ENCODE peak calls at places on chromosome 11, in seven cellular contexts. One of them, this sample, is unnamed.

GRCh38 chr11:126054882-126055281 is 7.8 kb downstream of the CDON start:
- DNase-seq in endodermal cell: no peak
- DNase-seq in CD4-positive, alpha-beta T cell: no peak
- DNase-seq in SJCRH30: no peak
- DNase-seq in upper lobe of right lung: no peak
- DNase-seq in CD4-positive, alpha-beta memory T cell: no peak
- DNase-seq in esophagus squamous epithelium: no peak
- DNase-seq in this sample: no peak

GRCh38 chr11:36257351-36257750 is 31.9 kb downstream of the COMMD9 start:
- DNase-seq in endodermal cell: no peak
- DNase-seq in CD4-positive, alpha-beta memory T cell: no peak
- DNase-seq in esophagus squamous epithelium: no peak
- DNase-seq in CD4-positive, alpha-beta T cell: no peak
- DNase-seq in upper lobe of right lung: no peak
- DNase-seq in SJCRH30: no peak
- DNase-seq in this sample: no peak

GRCh38 chr11:43644626-43645299 is 35.8 kb upstream of the HSD17B12 start:
- DNase-seq in upper lobe of right lung: no peak
- DNase-seq in endodermal cell: no peak
- DNase-seq in SJCRH30: no peak
- DNase-seq in esophagus squamous epithelium: no peak
- DNase-seq in CD4-positive, alpha-beta T cell: no peak
- DNase-seq in CD4-positive, alpha-beta memory T cell: no peak
- DNase-seq in this sample: no peak

GRCh38 chr11:22920939-22921565 is 60.8 kb upstream of the CCDC179 start:
- DNase-seq in CD4-positive, alpha-beta T cell: no peak
- DNase-seq in esophagus squamous epithelium: no peak
- DNase-seq in CD4-positive, alpha-beta memory T cell: no peak
- DNase-seq in endodermal cell: peak; percentile 72
- DNase-seq in upper lobe of right lung: no peak
- DNase-seq in SJCRH30: peak; percentile 10
- DNase-seq in this sample: no peak

GRCh38 chr11:67662806-67663514 is 11.5 kb downstream of the ALDH3B2 start:
- DNase-seq in upper lobe of right lung: peak; percentile 56
- DNase-seq in endodermal cell: peak; percentile 43
- DNase-seq in SJCRH30: no peak
- DNase-seq in CD4-positive, alpha-beta memory T cell: no peak
- DNase-seq in CD4-positive, alpha-beta T cell: no peak
- DNase-seq in esophagus squamous epithelium: no peak
- DNase-seq in this sample: no peak

GRCh38 chr11:83543918-83544491 is 257.8 kb upstream of the CCDC90B start:
- DNase-seq in CD4-positive, alpha-beta memory T cell: no peak
- DNase-seq in endodermal cell: no peak
- DNase-seq in upper lobe of right lung: no peak
- DNase-seq in SJCRH30: no peak
- DNase-seq in CD4-positive, alpha-beta T cell: no peak
- DNase-seq in esophagus squamous epithelium: no peak
- DNase-seq in this sample: no peak

GRCh38 chr11:113773092-113773415 is 438 bp downstream of the ZW10 start:
- DNase-seq in esophagus squamous epithelium: no peak
- DNase-seq in CD4-positive, alpha-beta T cell: no peak
- DNase-seq in SJCRH30: peak; percentile 44
- DNase-seq in upper lobe of right lung: no peak
- DNase-seq in CD4-positive, alpha-beta memory T cell: no peak
- DNase-seq in endodermal cell: no peak
- DNase-seq in this sample: no peak

GRCh38 chr11:5476184-5476819 is 12.2 kb upstream of the OR52D1 start:
- DNase-seq in CD4-positive, alpha-beta T cell: peak; percentile 14
- DNase-seq in endodermal cell: peak; percentile 79
- DNase-seq in upper lobe of right lung: no peak
- DNase-seq in esophagus squamous epithelium: no peak
- DNase-seq in SJCRH30: peak; percentile 22
- DNase-seq in CD4-positive, alpha-beta memory T cell: peak; percentile 23
- DNase-seq in this sample: no peak

GRCh38 chr11:110148775-110149744 is 55.9 kb downstream of the ZC3H12C start:
- DNase-seq in upper lobe of right lung: no peak
- DNase-seq in CD4-positive, alpha-beta memory T cell: no peak
- DNase-seq in endodermal cell: no peak
- DNase-seq in SJCRH30: no peak
- DNase-seq in esophagus squamous epithelium: no peak
- DNase-seq in CD4-positive, alpha-beta T cell: no peak
- DNase-seq in this sample: no peak

GRCh38 chr11:31000412-31000811 is 369.1 kb downstream of the DCDC1 start:
- DNase-seq in endodermal cell: no peak
- DNase-seq in CD4-positive, alpha-beta T cell: no peak
- DNase-seq in CD4-positive, alpha-beta memory T cell: no peak
- DNase-seq in esophagus squamous epithelium: no peak
- DNase-seq in SJCRH30: no peak
- DNase-seq in upper lobe of right lung: no peak
- DNase-seq in this sample: no peak

GRCh38 chr11:102577182-102577581 is 46.6 kb upstream of the MMP7 start:
- DNase-seq in CD4-positive, alpha-beta T cell: no peak
- DNase-seq in CD4-positive, alpha-beta memory T cell: no peak
- DNase-seq in endodermal cell: no peak
- DNase-seq in esophagus squamous epithelium: no peak
- DNase-seq in upper lobe of right lung: no peak
- DNase-seq in SJCRH30: no peak
- DNase-seq in this sample: no peak

GRCh38 chr11:73140213-73141030 is 1.7 kb downstream of the FCHSD2 start:
- DNase-seq in upper lobe of right lung: no peak
- DNase-seq in esophagus squamous epithelium: no peak
- DNase-seq in endodermal cell: peak; percentile 73
- DNase-seq in CD4-positive, alpha-beta T cell: no peak
- DNase-seq in SJCRH30: peak; percentile 37
- DNase-seq in CD4-positive, alpha-beta memory T cell: no peak
- DNase-seq in this sample: no peak

GRCh38 chr11:100709233-100709999 is 22.3 kb downstream of the ARHGAP42 start:
- DNase-seq in CD4-positive, alpha-beta T cell: no peak
- DNase-seq in esophagus squamous epithelium: no peak
- DNase-seq in CD4-positive, alpha-beta memory T cell: no peak
- DNase-seq in endodermal cell: no peak
- DNase-seq in upper lobe of right lung: no peak
- DNase-seq in SJCRH30: no peak
- DNase-seq in this sample: no peak

GRCh38 chr11:4610258-4610935 is 2.4 kb upstream of the TRIM68 start:
- DNase-seq in CD4-positive, alpha-beta T cell: no peak
- DNase-seq in upper lobe of right lung: no peak
- DNase-seq in SJCRH30: no peak
- DNase-seq in CD4-positive, alpha-beta memory T cell: peak; percentile 27
- DNase-seq in esophagus squamous epithelium: no peak
- DNase-seq in endodermal cell: no peak
- DNase-seq in this sample: no peak

GRCh38 chr11:120942701-120943100 is 81.2 kb upstream of the TBCEL start:
- DNase-seq in esophagus squamous epithelium: no peak
- DNase-seq in SJCRH30: no peak
- DNase-seq in upper lobe of right lung: no peak
- DNase-seq in CD4-positive, alpha-beta T cell: no peak
- DNase-seq in endodermal cell: no peak
- DNase-seq in CD4-positive, alpha-beta memory T cell: no peak
- DNase-seq in this sample: no peak

GRCh38 chr11:94728541-94728940 is 39.6 kb upstream of the AMOTL1 start:
- DNase-seq in upper lobe of right lung: no peak
- DNase-seq in endodermal cell: no peak
- DNase-seq in esophagus squamous epithelium: no peak
- DNase-seq in CD4-positive, alpha-beta memory T cell: no peak
- DNase-seq in CD4-positive, alpha-beta T cell: no peak
- DNase-seq in SJCRH30: no peak
- DNase-seq in this sample: no peak

GRCh38 chr11:70597006-70597555 is 198.8 kb downstream of the CTTN start:
- DNase-seq in SJCRH30: no peak
- DNase-seq in CD4-positive, alpha-beta memory T cell: no peak
- DNase-seq in upper lobe of right lung: no peak
- DNase-seq in endodermal cell: no peak
- DNase-seq in esophagus squamous epithelium: no peak
- DNase-seq in CD4-positive, alpha-beta T cell: no peak
- DNase-seq in this sample: no peak

GRCh38 chr11:70596091-70596490 is 197.8 kb downstream of the CTTN start:
- DNase-seq in CD4-positive, alpha-beta memory T cell: no peak
- DNase-seq in upper lobe of right lung: no peak
- DNase-seq in esophagus squamous epithelium: no peak
- DNase-seq in CD4-positive, alpha-beta T cell: no peak
- DNase-seq in endodermal cell: no peak
- DNase-seq in SJCRH30: peak; percentile 19
- DNase-seq in this sample: no peak

GRCh38 chr11:70594031-70594430 is 195.7 kb downstream of the CTTN start:
- DNase-seq in CD4-positive, alpha-beta memory T cell: no peak
- DNase-seq in CD4-positive, alpha-beta T cell: no peak
- DNase-seq in esophagus squamous epithelium: no peak
- DNase-seq in upper lobe of right lung: no peak
- DNase-seq in endodermal cell: no peak
- DNase-seq in SJCRH30: no peak
- DNase-seq in this sample: no peak

GRCh38 chr11:70595016-70595415 is 196.7 kb downstream of the CTTN start:
- DNase-seq in SJCRH30: no peak
- DNase-seq in esophagus squamous epithelium: no peak
- DNase-seq in CD4-positive, alpha-beta T cell: no peak
- DNase-seq in CD4-positive, alpha-beta memory T cell: no peak
- DNase-seq in upper lobe of right lung: no peak
- DNase-seq in endodermal cell: no peak
- DNase-seq in this sample: no peak

DNA sequence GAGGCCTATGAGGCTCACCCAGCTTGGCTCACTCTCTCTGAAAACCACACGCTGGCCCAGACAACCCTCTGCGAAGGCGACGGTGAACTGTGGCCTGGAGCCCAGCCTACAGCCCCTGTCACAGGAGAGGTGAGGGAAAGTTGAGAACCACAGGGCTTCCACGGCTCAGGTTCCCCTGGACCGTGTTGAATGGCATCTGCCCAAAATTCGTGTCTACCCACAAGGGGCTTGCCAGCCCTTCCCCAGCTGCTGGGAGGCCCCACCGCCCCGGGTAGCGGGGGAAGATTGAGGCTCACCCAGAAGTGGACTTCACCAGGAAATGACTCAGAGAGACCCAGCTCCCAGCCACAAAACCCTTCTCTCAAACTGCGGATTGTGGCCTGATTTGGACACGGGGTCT is 197.1 kb downstream of the CTTN start:
- DNase-seq in SJCRH30: peak; percentile 86
- DNase-seq in endodermal cell: no peak
- DNase-seq in esophagus squamous epithelium: no peak
- DNase-seq in upper lobe of right lung: no peak
- DNase-seq in CD4-positive, alpha-beta T cell: no peak
- DNase-seq in CD4-positive, alpha-beta memory T cell: no peak
- DNase-seq in this sample: no peak
- H3K9me3 ChIP-seq in SJCRH30: no peaks in the 10 kb centered on the region
- H3K9me3 ChIP-seq in endodermal cell: no peaks in the 10 kb centered on the region
- H3K9me3 ChIP-seq in esophagus squamous epithelium: no peaks in the 10 kb centered on the region
- H3K9me3 ChIP-seq in upper lobe of right lung: no peaks in the 10 kb centered on the region
- H3K9me3 ChIP-seq in CD4-positive, alpha-beta T cell: no peaks in the 10 kb centered on the region
- H3K9me3 ChIP-seq in CD4-positive, alpha-beta memory T cell: no peaks in the 10 kb centered on the region
- H3K9me3 ChIP-seq in this sample: no peaks in the 10 kb centered on the region

DNA sequence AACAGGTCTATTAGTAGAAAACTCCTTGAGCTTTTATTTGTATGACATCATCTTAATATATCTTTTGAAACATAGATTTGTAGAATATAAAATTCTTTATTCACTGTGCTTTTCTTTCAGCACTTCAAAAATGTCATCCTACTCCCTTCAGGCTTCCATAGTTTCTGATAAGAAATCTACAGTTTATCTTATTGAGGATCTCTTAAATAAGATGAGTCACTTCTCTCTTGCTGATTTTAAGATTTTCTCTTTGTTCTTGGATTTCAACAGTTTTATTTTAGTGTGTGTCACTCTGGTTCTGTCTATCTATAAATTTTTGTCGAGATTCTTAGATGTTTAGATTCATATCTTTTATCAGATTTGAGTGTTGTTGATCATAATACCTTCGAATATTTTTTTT is 566.1 kb upstream of the CHORDC1 start:
- DNase-seq in upper lobe of right lung: no peak
- DNase-seq in CD4-positive, alpha-beta T cell: no peak
- DNase-seq in esophagus squamous epithelium: no peak
- DNase-seq in endodermal cell: no peak
- DNase-seq in CD4-positive, alpha-beta memory T cell: no peak
- DNase-seq in SJCRH30: no peak
- DNase-seq in this sample: no peak
- H3K9me3 ChIP-seq in upper lobe of right lung: no peaks in the 10 kb centered on the region
- H3K9me3 ChIP-seq in CD4-positive, alpha-beta T cell: no peaks in the 10 kb centered on the region
- H3K9me3 ChIP-seq in esophagus squamous epithelium: no peaks in the 10 kb centered on the region
- H3K9me3 ChIP-seq in endodermal cell: no peaks in the 10 kb centered on the region
- H3K9me3 ChIP-seq in CD4-positive, alpha-beta memory T cell: no peaks in the 10 kb centered on the region
- H3K9me3 ChIP-seq in SJCRH30: no peaks in the 10 kb centered on the region
- H3K9me3 ChIP-seq in this sample: peaks cover 2% of the 10 kb centered on the region

DNA sequence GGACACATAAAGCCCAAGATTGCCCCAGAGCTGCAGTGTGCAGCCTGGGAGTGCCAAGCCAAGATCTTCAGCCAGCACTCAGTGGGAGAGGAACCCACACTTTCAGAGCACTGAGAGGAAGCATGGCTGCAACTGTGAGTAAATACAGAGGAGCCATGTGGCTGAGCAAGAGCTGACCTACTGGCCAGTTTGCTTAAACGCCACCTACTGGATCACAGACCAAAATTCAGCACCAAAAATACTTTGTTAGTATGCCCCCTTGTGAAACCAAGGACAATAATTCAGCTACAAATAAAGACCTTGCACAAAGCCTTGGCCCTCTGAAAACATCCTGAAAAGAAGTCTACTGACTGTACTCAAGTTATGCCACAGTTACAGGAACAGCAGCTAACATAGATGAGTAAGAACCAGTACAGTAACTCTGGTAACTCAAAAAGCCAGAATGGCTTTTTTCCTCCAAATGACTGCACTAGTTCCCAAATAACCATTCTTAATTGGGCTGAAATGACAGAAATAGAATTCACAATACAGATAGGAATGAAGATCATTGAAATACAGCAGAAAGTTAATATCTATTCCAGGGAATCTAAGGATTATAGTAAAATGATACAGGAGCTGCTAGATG is 10.1 kb upstream of the OR4A15 start:
- DNase-seq in endodermal cell: no peak
- DNase-seq in CD4-positive, alpha-beta memory T cell: no peak
- DNase-seq in SJCRH30: peak; percentile 12
- DNase-seq in CD4-positive, alpha-beta T cell: no peak
- DNase-seq in upper lobe of right lung: no peak
- DNase-seq in esophagus squamous epithelium: no peak
- DNase-seq in this sample: no peak
- H3K9me3 ChIP-seq in endodermal cell: peaks cover 89% of the 10 kb centered on the region
- H3K9me3 ChIP-seq in CD4-positive, alpha-beta memory T cell: peaks cover 3% of the 10 kb centered on the region
- H3K9me3 ChIP-seq in SJCRH30: no peaks in the 10 kb centered on the region
- H3K9me3 ChIP-seq in CD4-positive, alpha-beta T cell: peaks cover 8% of the 10 kb centered on the region
- H3K9me3 ChIP-seq in upper lobe of right lung: peaks cover 5% of the 10 kb centered on the region
- H3K9me3 ChIP-seq in esophagus squamous epithelium: no peaks in the 10 kb centered on the region
- H3K9me3 ChIP-seq in this sample: no peaks in the 10 kb centered on the region

DNA sequence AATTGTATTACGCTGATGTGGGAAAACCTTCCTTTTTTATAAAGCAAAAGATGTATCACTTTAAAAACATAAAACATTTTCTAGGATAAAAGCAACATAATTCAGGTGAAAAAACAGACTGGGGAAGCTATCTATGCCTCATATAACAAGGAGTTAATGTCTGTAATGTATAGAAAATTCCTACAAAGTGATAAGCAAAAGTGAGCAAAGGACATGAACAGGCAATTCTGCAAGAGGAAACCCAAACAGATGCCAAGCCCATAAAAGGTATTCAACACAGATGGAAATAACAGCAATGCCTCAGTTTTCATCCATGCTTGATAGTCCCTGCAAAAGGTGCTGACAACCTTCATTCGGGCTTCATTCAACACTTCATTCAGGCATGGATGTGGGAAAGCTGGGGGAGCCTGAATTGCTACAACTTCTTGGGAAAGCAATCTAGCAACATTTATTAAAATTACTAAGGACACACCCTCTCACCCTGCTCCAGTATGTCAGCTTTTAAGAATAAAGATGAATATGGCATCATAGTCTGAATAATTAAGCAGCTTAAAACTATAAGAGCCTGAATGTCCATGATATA is 39.3 kb downstream of the KCNQ1OT1 start:
- DNase-seq in esophagus squamous epithelium: no peak
- DNase-seq in CD4-positive, alpha-beta T cell: no peak
- DNase-seq in endodermal cell: no peak
- DNase-seq in SJCRH30: no peak
- DNase-seq in upper lobe of right lung: no peak
- DNase-seq in CD4-positive, alpha-beta memory T cell: no peak
- DNase-seq in this sample: no peak
- H3K9me3 ChIP-seq in esophagus squamous epithelium: no peaks in the 10 kb centered on the region
- H3K9me3 ChIP-seq in CD4-positive, alpha-beta T cell: peaks cover 4% of the 10 kb centered on the region
- H3K9me3 ChIP-seq in endodermal cell: peaks cover 59% of the 10 kb centered on the region
- H3K9me3 ChIP-seq in SJCRH30: peaks cover 22% of the 10 kb centered on the region
- H3K9me3 ChIP-seq in upper lobe of right lung: peaks cover 13% of the 10 kb centered on the region
- H3K9me3 ChIP-seq in CD4-positive, alpha-beta memory T cell: no peaks in the 10 kb centered on the region
- H3K9me3 ChIP-seq in this sample: no peaks in the 10 kb centered on the region